ENCODE peak calls at places on chromosomes 7 and 10, in four cellular contexts. T is anterior cingulate cortex, Z is endothelial cell, P is OCI-LY7. L is an unnamed sample.

GRCh38 chr7:105298004-105298403 is 90.7 kb downstream of the SRPK2 start:
- DNase-seq in T (no peak), Z (no peak), P (no peak), L (no peak)

GRCh38 chr10:32906595-32906994 is 51.4 kb downstream of the ITGB1 start:
- DNase-seq in T (no peak), Z (no peak), P (no peak), L (no peak)

GRCh38 chr7:74467876-74468275 is 14.2 kb downstream of the GTF2IRD1 start:
- DNase-seq in T (no peak), Z (no peak), P (no peak), L (no peak)

GRCh38 chr10:99560277-99561126 is 27.8 kb downstream of the NKX2-3 start:
- DNase-seq in T (no peak), Z (peak), P (peak), L (peak)

GRCh38 chr10:15035385-15036301 is 8.1 kb upstream of the OLAH start:
- DNase-seq in T (no peak), Z (no peak), P (no peak), L (peak)

GRCh38 chr7:115558186-115558585 is 472.4 kb downstream of the TFEC start:
- DNase-seq in T (no peak), Z (no peak), P (no peak), L (no peak)

GRCh38 chr10:76195990-76196389 is 764.6 kb downstream of the LRMDA start:
- DNase-seq in T (no peak), Z (no peak), P (peak), L (no peak)

GRCh38 chr7:128007293-128007680 is 23.9 kb downstream of the LRRC4 start:
- DNase-seq in T (no peak), Z (no peak), P (no peak), L (no peak)

GRCh38 chr10:129049501-129049900 is 417.5 kb upstream of the MGMT start:
- DNase-seq in T (no peak), Z (no peak), P (no peak), L (no peak)

GRCh38 chr7:71484381-71484780 is 352.4 kb downstream of the GALNT17 start:
- DNase-seq in T (no peak), Z (no peak), P (no peak), L (no peak)

GRCh38 chr7:5036446-5036845 is 9.2 kb upstream of the RBAK start:
- DNase-seq in T (no peak), Z (no peak), P (no peak), L (no peak)

GRCh38 chr10:43375401-43376020 is 4.1 kb downstream of the FXYD4 start:
- DNase-seq in T (no peak), Z (no peak), P (no peak), L (no peak)

GRCh38 chr7:139598642-139599041 is 75.2 kb downstream of the CLEC2L start:
- DNase-seq in T (no peak), Z (no peak), P (no peak), L (peak)

GRCh38 chr10:5506751-5507648 is 7.6 kb upstream of the CALML5 start:
- DNase-seq in T (no peak), Z (no peak), P (no peak), L (no peak)

GRCh38 chr7:22179442-22179879 is 177.5 kb downstream of the RAPGEF5 start:
- DNase-seq in T (no peak), Z (no peak), P (no peak), L (no peak)